ENCODE peak calls at places on chromosome 4, in ten cellular contexts. One of them, this sample, is unnamed.

GRCh38 chr4:21134994-21135393 is 434.7 kb downstream of the PACRGL start:
- DNase-seq in NCI-H1417: peak
- DNase-seq in left cardiac atrium: no peak
- DNase-seq in HCT116: no peak
- DNase-seq in HTR-8/SVneo: no peak
- DNase-seq in Calu3: no peak
- DNase-seq in NCI-H1694 treated with DMSO at 0.1 percent for 48 hours: peak
- DNase-seq in CD8-positive, alpha-beta memory T cell: no peak
- DNase-seq in transverse colon: no peak
- DNase-seq in lower leg skin: no peak
- DNase-seq in this sample: no peak

GRCh38 chr4:143585548-143585947 is 72.0 kb downstream of the SMARCA5 start:
- DNase-seq in NCI-H1417: no peak
- DNase-seq in left cardiac atrium: no peak
- DNase-seq in HCT116: no peak
- DNase-seq in HTR-8/SVneo: no peak
- DNase-seq in Calu3: no peak
- DNase-seq in NCI-H1694 treated with DMSO at 0.1 percent for 48 hours: no peak
- DNase-seq in CD8-positive, alpha-beta memory T cell: no peak
- DNase-seq in transverse colon: no peak
- DNase-seq in lower leg skin: no peak
- DNase-seq in this sample: no peak

GRCh38 chr4:105215609-105216313 is 69.1 kb downstream of the TET2 start:
- DNase-seq in NCI-H1417: no peak
- DNase-seq in left cardiac atrium: no peak
- DNase-seq in HCT116: no peak
- DNase-seq in HTR-8/SVneo: no peak
- DNase-seq in Calu3: no peak
- DNase-seq in NCI-H1694 treated with DMSO at 0.1 percent for 48 hours: no peak
- DNase-seq in CD8-positive, alpha-beta memory T cell: no peak
- DNase-seq in transverse colon: no peak
- DNase-seq in lower leg skin: no peak
- DNase-seq in this sample: no peak

GRCh38 chr4:190018201-190018920 is 8.7 kb downstream of the FRG2 start:
- DNase-seq in NCI-H1417: no peak
- DNase-seq in left cardiac atrium: no peak
- DNase-seq in HCT116: no peak
- DNase-seq in HTR-8/SVneo: no peak
- DNase-seq in Calu3: no peak
- DNase-seq in NCI-H1694 treated with DMSO at 0.1 percent for 48 hours: no peak
- DNase-seq in CD8-positive, alpha-beta memory T cell: no peak
- DNase-seq in transverse colon: no peak
- DNase-seq in lower leg skin: no peak
- DNase-seq in this sample: no peak

GRCh38 chr4:73684097-73684496 is 56.3 kb upstream of the CXCL8 start:
- DNase-seq in NCI-H1417: peak
- DNase-seq in left cardiac atrium: no peak
- DNase-seq in HCT116: no peak
- DNase-seq in HTR-8/SVneo: no peak
- DNase-seq in Calu3: no peak
- DNase-seq in NCI-H1694 treated with DMSO at 0.1 percent for 48 hours: no peak
- DNase-seq in CD8-positive, alpha-beta memory T cell: no peak
- DNase-seq in transverse colon: no peak
- DNase-seq in lower leg skin: no peak
- DNase-seq in this sample: no peak

GRCh38 chr4:121272526-121272925 is 108.3 kb downstream of the QRFPR start:
- DNase-seq in NCI-H1417: no peak
- DNase-seq in left cardiac atrium: no peak
- DNase-seq in HCT116: no peak
- DNase-seq in HTR-8/SVneo: no peak
- DNase-seq in Calu3: no peak
- DNase-seq in NCI-H1694 treated with DMSO at 0.1 percent for 48 hours: no peak
- DNase-seq in CD8-positive, alpha-beta memory T cell: no peak
- DNase-seq in transverse colon: no peak
- DNase-seq in lower leg skin: no peak
- DNase-seq in this sample: no peak

GRCh38 chr4:80237992-80238391 is 28.5 kb upstream of the FGF5 start:
- DNase-seq in NCI-H1417: no peak
- DNase-seq in left cardiac atrium: no peak
- DNase-seq in HCT116: no peak
- DNase-seq in HTR-8/SVneo: no peak
- DNase-seq in Calu3: no peak
- DNase-seq in NCI-H1694 treated with DMSO at 0.1 percent for 48 hours: no peak
- DNase-seq in CD8-positive, alpha-beta memory T cell: no peak
- DNase-seq in transverse colon: no peak
- DNase-seq in lower leg skin: no peak
- DNase-seq in this sample: no peak

GRCh38 chr4:109701566-109702399 is 1.5 kb downstream of the CASP6 start:
- DNase-seq in NCI-H1417: peak
- DNase-seq in left cardiac atrium: no peak
- DNase-seq in HCT116: no peak
- DNase-seq in HTR-8/SVneo: no peak
- DNase-seq in Calu3: peak
- DNase-seq in NCI-H1694 treated with DMSO at 0.1 percent for 48 hours: no peak
- DNase-seq in CD8-positive, alpha-beta memory T cell: no peak
- DNase-seq in transverse colon: peak
- DNase-seq in lower leg skin: no peak
- DNase-seq in this sample: no peak

This sample was measured in naive B cell.